ENCODE peak calls at places on chromosomes 4 and X, in eight cellular contexts. One of them, this sample, is unnamed. For H3K4me1, the result is how much of the 10 kb centered on the place peaks cover.

GRCh38 chr4:23423540-23423939 is 466.3 kb downstream of the PPARGC1A start:
- DNase-seq in BE2C: no peak
- DNase-seq in neuronal stem cell: no peak
- DNase-seq in Peyer's patch: no peak
- DNase-seq in thoracic aorta: no peak
- DNase-seq in breast epithelium: no peak
- DNase-seq in A549: no peak
- DNase-seq in IMR-90: no peak
- DNase-seq in this sample: no peak

GRCh38 chrX:46572295-46572936 is 1.1 kb upstream of the CHST7 start:
- DNase-seq in BE2C: no peak
- DNase-seq in neuronal stem cell: no peak
- DNase-seq in Peyer's patch: no peak
- DNase-seq in thoracic aorta: no peak
- DNase-seq in breast epithelium: no peak
- DNase-seq in A549: peak
- DNase-seq in IMR-90: no peak
- DNase-seq in this sample: no peak

GRCh38 chr4:1635452-1635851 is 48.7 kb downstream of the FAM53A start:
- DNase-seq in BE2C: no peak
- DNase-seq in neuronal stem cell: no peak
- DNase-seq in Peyer's patch: no peak
- DNase-seq in thoracic aorta: no peak
- DNase-seq in breast epithelium: no peak
- DNase-seq in A549: no peak
- DNase-seq in IMR-90: no peak
- DNase-seq in this sample: no peak

GRCh38 chr4:143089291-143089690 is 95.4 kb upstream of the USP38 start:
- DNase-seq in BE2C: no peak
- DNase-seq in neuronal stem cell: peak
- DNase-seq in Peyer's patch: no peak
- DNase-seq in thoracic aorta: no peak
- DNase-seq in breast epithelium: no peak
- DNase-seq in A549: no peak
- DNase-seq in IMR-90: no peak
- DNase-seq in this sample: no peak

GRCh38 chrX:24242649-24243556 is 71.0 kb downstream of the SUPT20HL2 start:
- DNase-seq in BE2C: no peak
- DNase-seq in neuronal stem cell: no peak
- DNase-seq in Peyer's patch: peak
- DNase-seq in thoracic aorta: no peak
- DNase-seq in breast epithelium: no peak
- DNase-seq in A549: no peak
- DNase-seq in IMR-90: peak
- DNase-seq in this sample: peak

GRCh38 chr4:78606530-78607095 is 55.0 kb downstream of the ANXA3 start:
- DNase-seq in BE2C: no peak
- DNase-seq in neuronal stem cell: no peak
- DNase-seq in Peyer's patch: no peak
- DNase-seq in thoracic aorta: no peak
- DNase-seq in breast epithelium: no peak
- DNase-seq in A549: no peak
- DNase-seq in IMR-90: no peak
- DNase-seq in this sample: no peak

GRCh38 chr4:1837069-1837468 is 18.9 kb downstream of the LETM1 start:
- DNase-seq in BE2C: no peak
- DNase-seq in neuronal stem cell: no peak
- DNase-seq in Peyer's patch: no peak
- DNase-seq in thoracic aorta: no peak
- DNase-seq in breast epithelium: no peak
- DNase-seq in A549: no peak
- DNase-seq in IMR-90: no peak
- DNase-seq in this sample: no peak

GRCh38 chr4:73312967-73313366 is 54.4 kb upstream of the ANKRD17 start:
- DNase-seq in BE2C: no peak
- DNase-seq in neuronal stem cell: no peak
- DNase-seq in Peyer's patch: no peak
- DNase-seq in thoracic aorta: no peak
- DNase-seq in breast epithelium: no peak
- DNase-seq in A549: no peak
- DNase-seq in IMR-90: no peak
- DNase-seq in this sample: no peak

GRCh38 chrX:154988719-154989118 is 33.8 kb downstream of the F8 start:
- DNase-seq in BE2C: no peak
- DNase-seq in neuronal stem cell: no peak
- DNase-seq in Peyer's patch: no peak
- DNase-seq in thoracic aorta: no peak
- DNase-seq in breast epithelium: no peak
- DNase-seq in A549: no peak
- DNase-seq in IMR-90: no peak
- DNase-seq in this sample: no peak

GRCh38 chr4:177380730-177381287 is 61.4 kb downstream of the AGA start:
- DNase-seq in BE2C: peak
- DNase-seq in neuronal stem cell: no peak
- DNase-seq in Peyer's patch: no peak
- DNase-seq in thoracic aorta: no peak
- DNase-seq in breast epithelium: no peak
- DNase-seq in A549: peak
- DNase-seq in IMR-90: no peak
- DNase-seq in this sample: no peak

GRCh38 chrX:41084044-41084359 is 1.2 kb upstream of the USP9X start:
- DNase-seq in BE2C: no peak
- DNase-seq in neuronal stem cell: no peak
- DNase-seq in Peyer's patch: no peak
- DNase-seq in thoracic aorta: no peak
- DNase-seq in breast epithelium: no peak
- DNase-seq in A549: no peak
- DNase-seq in IMR-90: no peak
- DNase-seq in this sample: no peak
- H3K4me3 ChIP-seq in BE2C: peak
- H3K4me3 ChIP-seq in neuronal stem cell: peak
- H3K4me3 ChIP-seq in Peyer's patch: peak
- H3K4me3 ChIP-seq in thoracic aorta: peak
- H3K4me3 ChIP-seq in breast epithelium: peak
- H3K4me3 ChIP-seq in A549: peak
- H3K4me3 ChIP-seq in IMR-90: peak
- H3K4me3 ChIP-seq in this sample: peak

GRCh38 chrX:135449637-135450550 is 28.1 kb downstream of the SMIM10L2A start:
- DNase-seq in BE2C: no peak
- DNase-seq in neuronal stem cell: no peak
- DNase-seq in Peyer's patch: no peak
- DNase-seq in thoracic aorta: no peak
- DNase-seq in breast epithelium: no peak
- DNase-seq in A549: no peak
- DNase-seq in IMR-90: no peak
- DNase-seq in this sample: no peak
- H3K4me1 ChIP-seq in BE2C: under half
- H3K4me1 ChIP-seq in neuronal stem cell: under half
- H3K4me1 ChIP-seq in Peyer's patch: under half
- H3K4me1 ChIP-seq in thoracic aorta: under half
- H3K4me1 ChIP-seq in breast epithelium: under half
- H3K4me1 ChIP-seq in A549: under half
- H3K4me1 ChIP-seq in IMR-90: under half
- H3K4me1 ChIP-seq in this sample: under half

GRCh38 chrX:51798701-51799100 is 55.5 kb downstream of the GSPT2 start:
- DNase-seq in BE2C: no peak
- DNase-seq in neuronal stem cell: no peak
- DNase-seq in Peyer's patch: no peak
- DNase-seq in thoracic aorta: no peak
- DNase-seq in breast epithelium: no peak
- DNase-seq in A549: no peak
- DNase-seq in IMR-90: no peak
- DNase-seq in this sample: no peak

GRCh38 chrX:51802917-51803688 is 59.9 kb downstream of the GSPT2 start:
- DNase-seq in BE2C: peak
- DNase-seq in neuronal stem cell: peak
- DNase-seq in Peyer's patch: peak
- DNase-seq in thoracic aorta: no peak
- DNase-seq in breast epithelium: no peak
- DNase-seq in A549: peak
- DNase-seq in IMR-90: peak
- DNase-seq in this sample: peak

GRCh38 chrX:51804741-51805140 is 61.5 kb downstream of the GSPT2 start:
- DNase-seq in BE2C: no peak
- DNase-seq in neuronal stem cell: no peak
- DNase-seq in Peyer's patch: no peak
- DNase-seq in thoracic aorta: no peak
- DNase-seq in breast epithelium: no peak
- DNase-seq in A549: no peak
- DNase-seq in IMR-90: no peak
- DNase-seq in this sample: no peak

GRCh38 chrX:51803833-51804232 is 60.6 kb downstream of the GSPT2 start:
- DNase-seq in BE2C: no peak
- DNase-seq in neuronal stem cell: no peak
- DNase-seq in Peyer's patch: no peak
- DNase-seq in thoracic aorta: no peak
- DNase-seq in breast epithelium: no peak
- DNase-seq in A549: no peak
- DNase-seq in IMR-90: no peak
- DNase-seq in this sample: peak
- H3K4me3 ChIP-seq in BE2C: peak
- H3K4me3 ChIP-seq in neuronal stem cell: no peak
- H3K4me3 ChIP-seq in Peyer's patch: peak
- H3K4me3 ChIP-seq in thoracic aorta: peak
- H3K4me3 ChIP-seq in breast epithelium: no peak
- H3K4me3 ChIP-seq in A549: peak
- H3K4me3 ChIP-seq in IMR-90: no peak
- H3K4me3 ChIP-seq in this sample: peak

DNA sequence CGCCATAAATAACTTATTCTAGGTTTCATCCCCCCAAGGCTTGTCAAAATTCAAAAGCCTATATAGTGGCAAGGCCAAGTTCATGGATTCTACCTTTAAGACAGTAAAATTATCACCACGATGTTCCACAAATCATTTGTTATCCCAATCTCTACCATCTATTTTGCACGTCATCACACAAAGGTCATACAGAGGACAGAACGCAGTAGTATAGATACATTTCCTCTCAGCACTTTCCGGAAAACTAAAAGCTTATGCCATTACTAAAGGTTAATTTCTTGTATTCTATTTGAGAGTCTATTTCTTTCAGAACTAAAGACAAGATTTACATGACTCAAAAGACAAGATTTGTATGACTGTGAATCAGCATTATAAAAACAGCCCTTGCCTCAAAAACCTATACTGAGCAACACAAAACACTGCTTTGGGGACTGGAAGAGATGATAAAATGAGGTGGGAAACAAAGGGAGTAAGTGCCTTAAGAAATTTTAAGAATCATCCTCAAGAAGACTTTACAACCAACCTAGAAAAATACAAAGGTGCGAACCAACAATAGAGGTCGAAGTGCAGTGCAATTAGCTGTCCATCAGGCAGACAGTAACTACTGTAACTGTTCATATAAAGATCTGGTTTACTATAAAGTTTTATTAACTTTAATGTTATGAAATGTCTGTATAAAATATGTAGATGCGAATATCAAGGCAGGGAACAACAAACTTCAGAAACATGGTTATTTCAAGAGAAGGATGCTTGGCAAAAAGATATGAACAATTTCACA is 7.6 kb downstream of the UBE2D3 start:
- DNase-seq in BE2C: no peak
- DNase-seq in neuronal stem cell: no peak
- DNase-seq in Peyer's patch: no peak
- DNase-seq in thoracic aorta: no peak
- DNase-seq in breast epithelium: no peak
- DNase-seq in A549: no peak
- DNase-seq in IMR-90: peak
- DNase-seq in this sample: no peak
- H3K4me1 ChIP-seq in BE2C: under half
- H3K4me1 ChIP-seq in neuronal stem cell: under half
- H3K4me1 ChIP-seq in Peyer's patch: under half
- H3K4me1 ChIP-seq in thoracic aorta: half or more
- H3K4me1 ChIP-seq in breast epithelium: under half
- H3K4me1 ChIP-seq in A549: half or more
- H3K4me1 ChIP-seq in IMR-90: under half
- H3K4me1 ChIP-seq in this sample: half or more

GRCh38 chr4:41362647-41363383 is 106.1 kb downstream of the UCHL1 start:
- DNase-seq in BE2C: no peak
- DNase-seq in neuronal stem cell: no peak
- DNase-seq in Peyer's patch: no peak
- DNase-seq in thoracic aorta: no peak
- DNase-seq in breast epithelium: no peak
- DNase-seq in A549: no peak
- DNase-seq in IMR-90: no peak
- DNase-seq in this sample: no peak
- H3K4me3 ChIP-seq in BE2C: peak
- H3K4me3 ChIP-seq in neuronal stem cell: no peak
- H3K4me3 ChIP-seq in Peyer's patch: no peak
- H3K4me3 ChIP-seq in thoracic aorta: peak
- H3K4me3 ChIP-seq in breast epithelium: peak
- H3K4me3 ChIP-seq in A549: peak
- H3K4me3 ChIP-seq in IMR-90: no peak
- H3K4me3 ChIP-seq in this sample: peak

GRCh38 chr4:6277139-6277802 is 7.6 kb downstream of the WFS1 start:
- DNase-seq in BE2C: peak
- DNase-seq in neuronal stem cell: no peak
- DNase-seq in Peyer's patch: no peak
- DNase-seq in thoracic aorta: no peak
- DNase-seq in breast epithelium: no peak
- DNase-seq in A549: no peak
- DNase-seq in IMR-90: no peak
- DNase-seq in this sample: no peak

GRCh38 chr4:6280365-6280996 is 10.8 kb downstream of the WFS1 start:
- DNase-seq in BE2C: peak
- DNase-seq in neuronal stem cell: no peak
- DNase-seq in Peyer's patch: no peak
- DNase-seq in thoracic aorta: no peak
- DNase-seq in breast epithelium: peak
- DNase-seq in A549: no peak
- DNase-seq in IMR-90: no peak
- DNase-seq in this sample: no peak

GRCh38 chr4:6277935-6278800 is 8.5 kb downstream of the WFS1 start:
- DNase-seq in BE2C: no peak
- DNase-seq in neuronal stem cell: no peak
- DNase-seq in Peyer's patch: no peak
- DNase-seq in thoracic aorta: no peak
- DNase-seq in breast epithelium: no peak
- DNase-seq in A549: no peak
- DNase-seq in IMR-90: peak
- DNase-seq in this sample: no peak

GRCh38 chr4:6279582-6280289 is 10.1 kb downstream of the WFS1 start:
- DNase-seq in BE2C: no peak
- DNase-seq in neuronal stem cell: no peak
- DNase-seq in Peyer's patch: no peak
- DNase-seq in thoracic aorta: no peak
- DNase-seq in breast epithelium: no peak
- DNase-seq in A549: no peak
- DNase-seq in IMR-90: no peak
- DNase-seq in this sample: no peak

GRCh38 chr4:6278801-6279197 is 9.1 kb downstream of the WFS1 start:
- DNase-seq in BE2C: peak
- DNase-seq in neuronal stem cell: no peak
- DNase-seq in Peyer's patch: peak
- DNase-seq in thoracic aorta: no peak
- DNase-seq in breast epithelium: no peak
- DNase-seq in A549: no peak
- DNase-seq in IMR-90: peak
- DNase-seq in this sample: no peak
- H3K4me1 ChIP-seq in BE2C: half or more
- H3K4me1 ChIP-seq in neuronal stem cell: under half
- H3K4me1 ChIP-seq in Peyer's patch: under half
- H3K4me1 ChIP-seq in thoracic aorta: under half
- H3K4me1 ChIP-seq in breast epithelium: under half
- H3K4me1 ChIP-seq in A549: under half
- H3K4me1 ChIP-seq in IMR-90: under half
- H3K4me1 ChIP-seq in this sample: under half